ENCODE peak calls at places on chromosomes 4 and X, in four cellular contexts. One of them, this sample, is unnamed. For H3K9me3, the result is how much of the 10 kb centered on the place peaks cover.

GRCh38 chr4:26782168-26782829 is 78.3 kb upstream of the STIM2 start:
- DNase-seq in CD4-positive, alpha-beta T cell: no peak
- DNase-seq in K562: peak
- DNase-seq in ovary: no peak
- DNase-seq in this sample: no peak

GRCh38 chrX:101260435-101260834 is 30.7 kb downstream of the TAF7L start:
- DNase-seq in ovary: no peak
- DNase-seq in K562: peak
- DNase-seq in CD4-positive, alpha-beta T cell: no peak
- DNase-seq in this sample: no peak

GRCh38 chr4:7151668-7152227 is 40.6 kb upstream of the SORCS2 start:
- DNase-seq in K562: peak
- DNase-seq in CD4-positive, alpha-beta T cell: no peak
- DNase-seq in ovary: no peak
- DNase-seq in this sample: no peak

GRCh38 chr4:66123195-66123594 is 452.9 kb upstream of the EPHA5 start:
- DNase-seq in ovary: no peak
- DNase-seq in CD4-positive, alpha-beta T cell: no peak
- DNase-seq in K562: no peak
- DNase-seq in this sample: no peak

GRCh38 chr4:88033309-88033708 is 25.9 kb downstream of the PKD2 start:
- DNase-seq in K562: peak
- DNase-seq in ovary: no peak
- DNase-seq in CD4-positive, alpha-beta T cell: peak
- DNase-seq in this sample: no peak

GRCh38 chr4:105050896-105051295 is 95.8 kb upstream of the TET2 start:
- DNase-seq in K562: no peak
- DNase-seq in ovary: no peak
- DNase-seq in CD4-positive, alpha-beta T cell: no peak
- DNase-seq in this sample: no peak

GRCh38 chr4:172308078-172308477 is 494.9 kb downstream of the GALNTL6 start:
- DNase-seq in CD4-positive, alpha-beta T cell: no peak
- DNase-seq in K562: no peak
- DNase-seq in ovary: no peak
- DNase-seq in this sample: no peak

GRCh38 chrX:155966876-155967275 is 30.6 kb upstream of the IL9R start:
- DNase-seq in K562: peak
- DNase-seq in CD4-positive, alpha-beta T cell: no peak
- DNase-seq in ovary: no peak
- DNase-seq in this sample: no peak

GRCh38 chr4:186074189-186074588 is 5.2 kb downstream of the TLR3 start:
- DNase-seq in ovary: no peak
- DNase-seq in CD4-positive, alpha-beta T cell: no peak
- DNase-seq in K562: no peak
- DNase-seq in this sample: no peak

GRCh38 chrX:149648932-149649331 is 17.3 kb upstream of the TMEM185A start:
- DNase-seq in K562: no peak
- DNase-seq in ovary: no peak
- DNase-seq in CD4-positive, alpha-beta T cell: no peak
- DNase-seq in this sample: no peak

GRCh38 chrX:10749113-10749512 is 128.7 kb upstream of the MID1 start:
- DNase-seq in K562: no peak
- DNase-seq in ovary: no peak
- DNase-seq in CD4-positive, alpha-beta T cell: no peak
- DNase-seq in this sample: no peak

GRCh38 chr4:78922207-78922606 is 17.0 kb downstream of the PAQR3 start:
- DNase-seq in ovary: no peak
- DNase-seq in K562: no peak
- DNase-seq in CD4-positive, alpha-beta T cell: no peak
- DNase-seq in this sample: no peak

GRCh38 chr4:11908712-11909111 is 480.0 kb upstream of the HS3ST1 start:
- DNase-seq in CD4-positive, alpha-beta T cell: no peak
- DNase-seq in K562: no peak
- DNase-seq in ovary: no peak
- DNase-seq in this sample: no peak

GRCh38 chr4:13176603-13177190 is 307.4 kb downstream of the RAB28 start:
- DNase-seq in ovary: no peak
- DNase-seq in K562: no peak
- DNase-seq in CD4-positive, alpha-beta T cell: no peak
- DNase-seq in this sample: no peak

GRCh38 chr4:81215219-81215892 is at the start of gene PRKG2:
- DNase-seq in CD4-positive, alpha-beta T cell: no peak
- DNase-seq in K562: no peak
- DNase-seq in ovary: no peak
- DNase-seq in this sample: no peak

GRCh38 chrX:101265869-101266428 is 25.2 kb downstream of the TAF7L start:
- DNase-seq in ovary: no peak
- DNase-seq in K562: no peak
- DNase-seq in CD4-positive, alpha-beta T cell: no peak
- DNase-seq in this sample: no peak

GRCh38 chr4:159390648-159391047 is 287.8 kb downstream of the RAPGEF2 start:
- DNase-seq in K562: no peak
- DNase-seq in ovary: no peak
- DNase-seq in CD4-positive, alpha-beta T cell: no peak
- DNase-seq in this sample: no peak

GRCh38 chr4:26751004-26751403 is 109.6 kb upstream of the STIM2 start:
- DNase-seq in K562: no peak
- DNase-seq in ovary: no peak
- DNase-seq in CD4-positive, alpha-beta T cell: no peak
- DNase-seq in this sample: no peak

DNA sequence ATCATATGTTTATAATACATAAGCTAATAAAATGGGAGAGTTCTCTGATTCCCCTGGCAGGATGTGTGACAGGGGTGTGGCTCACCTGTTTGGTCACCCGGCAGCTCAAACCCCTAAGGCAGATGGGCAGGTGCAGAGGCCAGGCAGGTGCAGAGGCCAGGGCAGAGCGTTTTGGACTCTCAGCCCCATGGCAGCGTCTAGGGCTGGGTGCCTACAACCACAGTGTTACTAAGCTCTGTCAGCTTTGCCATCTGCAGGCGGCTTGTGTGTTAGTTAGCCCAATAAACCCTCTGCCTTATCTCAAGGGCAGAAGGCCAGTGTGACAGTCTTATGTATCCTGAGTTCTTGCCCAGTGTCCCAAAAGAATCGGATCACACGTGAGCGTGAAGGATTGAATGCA is 54.0 kb upstream of the UGT2B15 start:
- DNase-seq in ovary: no peak
- DNase-seq in K562: no peak
- DNase-seq in CD4-positive, alpha-beta T cell: no peak
- DNase-seq in this sample: no peak
- H3K9me3 ChIP-seq in ovary: under half
- H3K9me3 ChIP-seq in K562: under half
- H3K9me3 ChIP-seq in CD4-positive, alpha-beta T cell: under half
- H3K9me3 ChIP-seq in this sample: under half

DNA sequence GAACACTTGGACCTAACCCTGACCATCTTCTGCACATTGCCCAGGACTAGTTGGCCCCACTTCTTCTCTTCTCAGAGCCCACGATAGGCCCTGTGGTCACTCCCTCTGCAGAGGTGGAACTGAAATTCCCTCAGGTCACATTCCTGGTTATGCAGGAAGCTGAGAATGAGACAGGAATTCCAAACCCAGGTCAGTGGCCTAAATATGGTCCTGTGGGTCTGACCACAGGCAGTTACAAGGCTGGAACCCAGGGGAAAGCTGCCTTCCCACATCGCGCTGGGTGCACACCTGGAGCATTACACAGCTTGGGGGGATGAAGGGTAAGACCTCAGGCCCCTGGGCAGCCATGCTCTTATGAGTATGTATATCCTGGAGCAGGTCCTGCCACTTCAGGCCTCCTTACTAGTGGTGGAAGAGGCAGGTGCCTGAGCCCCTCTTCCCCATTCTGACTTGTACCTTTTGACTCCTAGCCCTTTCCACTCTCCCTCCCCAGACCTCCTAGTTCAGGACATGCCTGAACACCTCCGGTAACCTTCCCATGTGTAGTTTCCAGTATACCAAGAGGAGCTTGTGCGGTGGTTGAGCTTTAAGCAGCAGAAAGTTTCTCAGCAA is 173.5 kb downstream of the ASMT start:
- DNase-seq in K562: no peak
- DNase-seq in CD4-positive, alpha-beta T cell: no peak
- DNase-seq in ovary: no peak
- DNase-seq in this sample: no peak
- H3K9me3 ChIP-seq in K562: under half
- H3K9me3 ChIP-seq in CD4-positive, alpha-beta T cell: under half
- H3K9me3 ChIP-seq in ovary: under half
- H3K9me3 ChIP-seq in this sample: under half

DNA sequence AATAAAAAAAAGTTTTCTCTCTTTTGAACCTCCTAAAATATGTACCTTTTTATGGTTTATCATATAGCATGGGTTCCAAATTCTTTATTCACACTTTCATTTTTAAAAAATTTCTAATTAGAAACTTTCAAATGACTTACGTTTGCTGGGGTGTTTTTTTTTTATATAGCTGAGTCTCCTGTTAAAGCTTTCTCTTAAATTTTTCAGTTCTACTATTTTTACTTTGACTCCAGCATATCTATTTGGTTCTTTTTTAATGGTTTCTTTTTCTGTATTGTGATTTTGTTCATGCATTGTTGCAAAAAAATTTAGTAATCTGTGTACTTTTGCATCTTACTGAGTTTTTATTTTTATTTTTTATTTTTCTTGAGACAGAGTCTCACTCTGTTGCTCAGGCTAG is 22.3 kb downstream of the ZNF718 start:
- DNase-seq in CD4-positive, alpha-beta T cell: no peak
- DNase-seq in ovary: no peak
- DNase-seq in K562: no peak
- DNase-seq in this sample: no peak
- H3K9me3 ChIP-seq in CD4-positive, alpha-beta T cell: half or more
- H3K9me3 ChIP-seq in ovary: under half
- H3K9me3 ChIP-seq in K562: under half
- H3K9me3 ChIP-seq in this sample: under half

GRCh38 chr4:1406946-1407656 is 859 bp upstream of the NKX1-1 start:
- DNase-seq in K562: no peak
- DNase-seq in ovary: no peak
- DNase-seq in CD4-positive, alpha-beta T cell: no peak
- DNase-seq in this sample: peak
- H3K9me3 ChIP-seq in K562: under half
- H3K9me3 ChIP-seq in ovary: under half
- H3K9me3 ChIP-seq in CD4-positive, alpha-beta T cell: under half
- H3K9me3 ChIP-seq in this sample: under half

GRCh38 chr4:80197601-80198444 is 520 bp downstream of the PRDM8 start:
- DNase-seq in K562: no peak
- DNase-seq in CD4-positive, alpha-beta T cell: no peak
- DNase-seq in ovary: no peak
- DNase-seq in this sample: no peak

GRCh38 chr4:80199004-80199579 is 1.8 kb downstream of the PRDM8 start:
- DNase-seq in K562: no peak
- DNase-seq in CD4-positive, alpha-beta T cell: no peak
- DNase-seq in ovary: no peak
- DNase-seq in this sample: no peak

GRCh38 chr4:80202190-80202711 is 4.9 kb downstream of the PRDM8 start:
- DNase-seq in CD4-positive, alpha-beta T cell: peak
- DNase-seq in ovary: peak
- DNase-seq in K562: no peak
- DNase-seq in this sample: peak

GRCh38 chr4:80201326-80202151 is 4.2 kb downstream of the PRDM8 start:
- DNase-seq in CD4-positive, alpha-beta T cell: peak
- DNase-seq in K562: no peak
- DNase-seq in ovary: peak
- DNase-seq in this sample: no peak

GRCh38 chr4:80199947-80200346 is 2.6 kb downstream of the PRDM8 start:
- DNase-seq in CD4-positive, alpha-beta T cell: no peak
- DNase-seq in K562: no peak
- DNase-seq in ovary: no peak
- DNase-seq in this sample: no peak
- H3K9me3 ChIP-seq in CD4-positive, alpha-beta T cell: under half
- H3K9me3 ChIP-seq in K562: under half
- H3K9me3 ChIP-seq in ovary: under half
- H3K9me3 ChIP-seq in this sample: under half

GRCh38 chr4:161696957-161697356 is 466.8 kb downstream of the FSTL5 start:
- DNase-seq in ovary: no peak
- DNase-seq in CD4-positive, alpha-beta T cell: no peak
- DNase-seq in K562: no peak
- DNase-seq in this sample: no peak
- H3K9me3 ChIP-seq in ovary: under half
- H3K9me3 ChIP-seq in CD4-positive, alpha-beta T cell: under half
- H3K9me3 ChIP-seq in K562: under half
- H3K9me3 ChIP-seq in this sample: under half

DNA sequence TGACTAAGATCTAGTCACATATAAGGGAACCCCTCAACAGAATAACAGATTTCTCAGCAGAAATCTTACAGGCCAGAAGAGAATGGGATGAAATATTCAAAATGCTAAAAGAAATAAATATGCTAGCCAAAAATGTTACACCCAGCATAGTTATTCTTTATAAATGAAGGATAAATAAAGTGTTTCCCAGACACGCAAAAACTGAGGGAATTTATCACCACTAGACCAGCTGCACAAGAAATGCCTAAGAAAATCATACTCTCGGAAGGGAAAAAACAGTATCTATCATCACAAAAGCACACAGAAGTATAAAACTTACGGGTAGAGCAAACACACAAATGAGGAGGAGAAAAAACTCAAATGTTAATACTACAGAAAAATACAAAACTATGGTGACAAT is 162.1 kb downstream of the HHIP start:
- DNase-seq in ovary: no peak
- DNase-seq in CD4-positive, alpha-beta T cell: no peak
- DNase-seq in K562: no peak
- DNase-seq in this sample: no peak
- H3K9me3 ChIP-seq in ovary: under half
- H3K9me3 ChIP-seq in CD4-positive, alpha-beta T cell: under half
- H3K9me3 ChIP-seq in K562: under half
- H3K9me3 ChIP-seq in this sample: under half